ENCODE peak calls at places on chromosome 17, in five cellular contexts. E is NCI-H460, W is heart right ventricle, K is aorta, X is T-helper 2 cell. J is an unnamed sample.

GRCh38 chr17:54992797-54993639 is 24.5 kb downstream of the STXBP4 start:
- DNase-seq in E (peak), W (peak), K (no peak), X (peak), J (peak)

GRCh38 chr17:14725729-14726128 is 424.8 kb downstream of the HS3ST3B1 start:
- DNase-seq in E (no peak), W (no peak), K (no peak), X (no peak), J (no peak)

GRCh38 chr17:1110524-1110843 is 69.3 kb downstream of the ABR start:
- DNase-seq in E (no peak), W (no peak), K (no peak), X (no peak), J (no peak)

GRCh38 chr17:55774834-55775233 is 24.0 kb downstream of the PCTP start:
- DNase-seq in E (no peak), W (no peak), K (no peak), X (no peak), J (no peak)

GRCh38 chr17:27630607-27631408 is at the start of gene LGALS9:
- DNase-seq in E (no peak), W (peak), K (no peak), X (peak), J (peak)

GRCh38 chr17:81391964-81392908 is 3.0 kb upstream of the BAHCC1 start:
- DNase-seq in E (no peak), W (no peak), K (peak), X (no peak), J (peak)

GRCh38 chr17:19753049-19753444 is 4.9 kb upstream of the ALDH3A1 start:
- DNase-seq in E (peak), W (peak), K (peak), X (no peak), J (peak)

GRCh38 chr17:12348476-12348875 is 317.2 kb upstream of the MYOCD start:
- DNase-seq in E (peak), W (no peak), K (no peak), X (no peak), J (peak)

GRCh38 chr17:7824021-7824924 is 9.7 kb upstream of the KDM6B start:
- DNase-seq in E (no peak), W (no peak), K (peak), X (no peak), J (no peak)

GRCh38 chr17:42698736-42699414 is 16.5 kb downstream of the CNTNAP1 start:
- DNase-seq in E (no peak), W (peak), K (peak), X (no peak), J (peak)

GRCh38 chr17:43995150-43995471 is 9.3 kb upstream of the NAGS start:
- DNase-seq in E (no peak), W (no peak), K (no peak), X (no peak), J (no peak)

GRCh38 chr17:65228734-65229390 is 91.7 kb downstream of the RGS9 start:
- DNase-seq in E (no peak), W (no peak), K (no peak), X (peak), J (peak)

GRCh38 chr17:65634533-65634932 is 73.1 kb upstream of the AXIN2 start:
- DNase-seq in E (no peak), W (no peak), K (no peak), X (no peak), J (peak)

GRCh38 chr17:82536220-82537201 is 17.0 kb downstream of the FOXK2 start:
- DNase-seq in E (no peak), W (peak), K (peak), X (no peak), J (peak)

GRCh38 chr17:66255112-66255511 is 25.9 kb upstream of the APOH start:
- DNase-seq in E (peak), W (peak), K (no peak), X (peak), J (peak)

GRCh38 chr17:31677036-31677435 is 182.0 kb downstream of the COPRS start:
- DNase-seq in E (no peak), W (no peak), K (no peak), X (no peak), J (no peak)

GRCh38 chr17:76515291-76515949 is 14.2 kb upstream of the RHBDF2 start:
- DNase-seq in E (no peak), W (peak), K (peak), X (peak), J (peak)

GRCh38 chr17:13597723-13598347 is 3.9 kb downstream of the HS3ST3A1 start:
- DNase-seq in E (peak), W (peak), K (no peak), X (peak), J (peak)

GRCh38 chr17:13725286-13725990 is 123.7 kb upstream of the HS3ST3A1 start:
- DNase-seq in E (no peak), W (no peak), K (no peak), X (no peak), J (peak)

GRCh38 chr17:49554694-49555494 is 20.8 kb upstream of the NXPH3 start:
- DNase-seq in E (no peak), W (no peak), K (peak), X (no peak), J (no peak)

GRCh38 chr17:65278050-65278819 is 141.1 kb downstream of the RGS9 start:
- DNase-seq in E (peak), W (peak), K (no peak), X (no peak), J (peak)

GRCh38 chr17:63483038-63483437 is 6.2 kb downstream of the ACE start:
- DNase-seq in E (no peak), W (no peak), K (no peak), X (no peak), J (no peak)

GRCh38 chr17:68346448-68346847 is 55.2 kb downstream of the ARSG start:
- DNase-seq in E (no peak), W (no peak), K (peak), X (peak), J (no peak)

GRCh38 chr17:83196088-83196765 is 116.8 kb downstream of the METRNL start:
- DNase-seq in E (no peak), W (no peak), K (peak), X (no peak), J (no peak)

GRCh38 chr17:48642059-48642842 is 16.1 kb upstream of the HOXB9 start:
- DNase-seq in E (no peak), W (no peak), K (no peak), X (no peak), J (no peak)

GRCh38 chr17:13981881-13982280 is 87.4 kb upstream of the COX10 start:
- DNase-seq in E (no peak), W (no peak), K (no peak), X (no peak), J (peak)

GRCh38 chr17:57484081-57484666 is 227.9 kb downstream of the MSI2 start:
- DNase-seq in E (no peak), W (no peak), K (peak), X (no peak), J (peak)

GRCh38 chr17:11814655-11815262 is 182.5 kb downstream of the ZNF18 start:
- DNase-seq in E (no peak), W (no peak), K (no peak), X (no peak), J (no peak)

GRCh38 chr17:4986951-4987766 is at the start of gene CAMTA2:
- DNase-seq in E (peak), W (peak), K (peak), X (peak), J (peak)

GRCh38 chr17:41140360-41141132 is at the start of gene KRTAP4-6:
- DNase-seq in E (no peak), W (no peak), K (no peak), X (no peak), J (peak)

GRCh38 chr17:66240630-66241029 is 11.4 kb upstream of the APOH start:
- DNase-seq in E (no peak), W (no peak), K (no peak), X (no peak), J (peak)

GRCh38 chr17:55577687-55578086 is 66.4 kb upstream of the SMIM36 start:
- DNase-seq in E (no peak), W (no peak), K (peak), X (no peak), J (no peak)

GRCh38 chr17:80906364-80907259 is 85.0 kb upstream of the CHMP6 start:
- DNase-seq in E (no peak), W (no peak), K (no peak), X (no peak), J (no peak)

GRCh38 chr17:34299918-34300600 is 14.5 kb downstream of the CCL11 start:
- DNase-seq in E (no peak), W (no peak), K (no peak), X (no peak), J (no peak)

GRCh38 chr17:77327181-77327565 is 186.4 kb downstream of the SEC14L1 start:
- DNase-seq in E (no peak), W (no peak), K (no peak), X (no peak), J (no peak)

GRCh38 chr17:82716383-82717181 is at the start of gene FN3KRP:
- DNase-seq in E (peak), W (peak), K (peak), X (peak), J (peak)

GRCh38 chr17:80069886-80070177 is 31.5 kb upstream of the GAA start:
- DNase-seq in E (no peak), W (no peak), K (no peak), X (no peak), J (no peak)

GRCh38 chr17:6611231-6611630 is 29.3 kb downstream of the KIAA0753 start:
- DNase-seq in E (no peak), W (no peak), K (no peak), X (no peak), J (no peak)

GRCh38 chr17:57875109-57876022 is 25.5 kb upstream of the MRPS23 start:
- DNase-seq in E (peak), W (peak), K (peak), X (no peak), J (peak)

GRCh38 chr17:74749262-74750038 is 1.0 kb downstream of the NHERF1 start:
- DNase-seq in E (no peak), W (no peak), K (no peak), X (no peak), J (peak)